ENCODE peak calls at places on chromosome 4, in eight cellular contexts. One of them, this sample, is unnamed.

GRCh38 chr4:109873791-109874514 is 26.0 kb downstream of the LRIT3 start:
- DNase-seq in Karpas-422: no peak
- DNase-seq in nucleus accumbens: no peak
- DNase-seq in endothelial cell: no peak
- DNase-seq in hypothalamus: no peak
- DNase-seq in mucosa of descending colon: no peak
- DNase-seq in GM10248: no peak
- DNase-seq in anterior cingulate cortex: no peak
- DNase-seq in this sample: no peak

GRCh38 chr4:13733817-13734216 is 106.3 kb upstream of the BOD1L1 start:
- DNase-seq in Karpas-422: no peak
- DNase-seq in nucleus accumbens: no peak
- DNase-seq in endothelial cell: no peak
- DNase-seq in hypothalamus: no peak
- DNase-seq in mucosa of descending colon: no peak
- DNase-seq in GM10248: no peak
- DNase-seq in anterior cingulate cortex: no peak
- DNase-seq in this sample: no peak

GRCh38 chr4:155666701-155667537 is at the start of gene GUCY1A1:
- DNase-seq in Karpas-422: no peak
- DNase-seq in nucleus accumbens: peak; percentile 24
- DNase-seq in endothelial cell: peak; percentile 26
- DNase-seq in hypothalamus: peak; percentile 22
- DNase-seq in mucosa of descending colon: peak; percentile 24
- DNase-seq in GM10248: peak; percentile 54
- DNase-seq in anterior cingulate cortex: peak; percentile 40
- DNase-seq in this sample: peak; percentile 63

GRCh38 chr4:3384771-3385701 is 56.7 kb upstream of the HGFAC start:
- DNase-seq in Karpas-422: no peak
- DNase-seq in nucleus accumbens: no peak
- DNase-seq in endothelial cell: no peak
- DNase-seq in hypothalamus: no peak
- DNase-seq in mucosa of descending colon: peak; percentile 55
- DNase-seq in GM10248: no peak
- DNase-seq in anterior cingulate cortex: no peak
- DNase-seq in this sample: no peak

GRCh38 chr4:41852229-41852628 is 83.0 kb upstream of the TMEM33 start:
- DNase-seq in Karpas-422: no peak
- DNase-seq in nucleus accumbens: no peak
- DNase-seq in endothelial cell: no peak
- DNase-seq in hypothalamus: no peak
- DNase-seq in mucosa of descending colon: no peak
- DNase-seq in GM10248: no peak
- DNase-seq in anterior cingulate cortex: no peak
- DNase-seq in this sample: no peak

GRCh38 chr4:154471924-154472323 is 19.7 kb downstream of the DCHS2 start:
- DNase-seq in Karpas-422: no peak
- DNase-seq in nucleus accumbens: no peak
- DNase-seq in endothelial cell: no peak
- DNase-seq in hypothalamus: no peak
- DNase-seq in mucosa of descending colon: no peak
- DNase-seq in GM10248: peak; percentile 24
- DNase-seq in anterior cingulate cortex: no peak
- DNase-seq in this sample: no peak

GRCh38 chr4:140158234-140159030 is 4.4 kb upstream of the MAML3 start:
- DNase-seq in Karpas-422: peak; percentile 91
- DNase-seq in nucleus accumbens: no peak
- DNase-seq in endothelial cell: no peak
- DNase-seq in hypothalamus: no peak
- DNase-seq in mucosa of descending colon: peak; percentile 79
- DNase-seq in GM10248: no peak
- DNase-seq in anterior cingulate cortex: no peak
- DNase-seq in this sample: no peak

GRCh38 chr4:61468091-61468720 is 268.1 kb downstream of the ADGRL3 start:
- DNase-seq in Karpas-422: no peak
- DNase-seq in nucleus accumbens: no peak
- DNase-seq in endothelial cell: no peak
- DNase-seq in hypothalamus: no peak
- DNase-seq in mucosa of descending colon: no peak
- DNase-seq in GM10248: no peak
- DNase-seq in anterior cingulate cortex: no peak
- DNase-seq in this sample: no peak

GRCh38 chr4:126495163-126495752 is 1137.5 kb upstream of the INTU start:
- DNase-seq in Karpas-422: no peak
- DNase-seq in nucleus accumbens: no peak
- DNase-seq in endothelial cell: no peak
- DNase-seq in hypothalamus: no peak
- DNase-seq in mucosa of descending colon: no peak
- DNase-seq in GM10248: no peak
- DNase-seq in anterior cingulate cortex: no peak
- DNase-seq in this sample: no peak

GRCh38 chr4:48779095-48779997 is 733 bp downstream of the FRYL start:
- DNase-seq in Karpas-422: peak; percentile 87
- DNase-seq in nucleus accumbens: peak; percentile 64
- DNase-seq in endothelial cell: peak; percentile 73
- DNase-seq in hypothalamus: peak; percentile 51
- DNase-seq in mucosa of descending colon: peak; percentile 57
- DNase-seq in GM10248: peak; percentile 71
- DNase-seq in anterior cingulate cortex: peak; percentile 53
- DNase-seq in this sample: peak; percentile 40

GRCh38 chr4:185421366-185422124 is 4.2 kb downstream of the UFSP2 start:
- DNase-seq in Karpas-422: no peak
- DNase-seq in nucleus accumbens: no peak
- DNase-seq in endothelial cell: no peak
- DNase-seq in hypothalamus: no peak
- DNase-seq in mucosa of descending colon: no peak
- DNase-seq in GM10248: no peak
- DNase-seq in anterior cingulate cortex: no peak
- DNase-seq in this sample: no peak

GRCh38 chr4:129344058-129344457 is 248.1 kb downstream of the C4orf33 start:
- DNase-seq in Karpas-422: peak; percentile 90
- DNase-seq in nucleus accumbens: no peak
- DNase-seq in endothelial cell: peak; percentile 32
- DNase-seq in hypothalamus: no peak
- DNase-seq in mucosa of descending colon: peak; percentile 67
- DNase-seq in GM10248: peak; percentile 15
- DNase-seq in anterior cingulate cortex: no peak
- DNase-seq in this sample: no peak

GRCh38 chr4:38667005-38667771 is 3.2 kb downstream of the KLF3 start:
- DNase-seq in Karpas-422: peak; percentile 38
- DNase-seq in nucleus accumbens: peak; percentile 43
- DNase-seq in endothelial cell: peak; percentile 67
- DNase-seq in hypothalamus: no peak
- DNase-seq in mucosa of descending colon: peak; percentile 91
- DNase-seq in GM10248: peak; percentile 33
- DNase-seq in anterior cingulate cortex: peak; percentile 42
- DNase-seq in this sample: peak; percentile 93

GRCh38 chr4:53638919-53639318 is 47.6 kb upstream of the LNX1 start:
- DNase-seq in Karpas-422: peak; percentile 19
- DNase-seq in nucleus accumbens: no peak
- DNase-seq in endothelial cell: no peak
- DNase-seq in hypothalamus: no peak
- DNase-seq in mucosa of descending colon: no peak
- DNase-seq in GM10248: no peak
- DNase-seq in anterior cingulate cortex: no peak
- DNase-seq in this sample: no peak

GRCh38 chr4:134327274-134328122 is 125.9 kb upstream of the PABPC4L start:
- DNase-seq in Karpas-422: no peak
- DNase-seq in nucleus accumbens: no peak
- DNase-seq in endothelial cell: no peak
- DNase-seq in hypothalamus: no peak
- DNase-seq in mucosa of descending colon: no peak
- DNase-seq in GM10248: no peak
- DNase-seq in anterior cingulate cortex: no peak
- DNase-seq in this sample: no peak

GRCh38 chr4:69970071-69970470 is 4.5 kb upstream of the CSN2 start:
- DNase-seq in Karpas-422: no peak
- DNase-seq in nucleus accumbens: no peak
- DNase-seq in endothelial cell: no peak
- DNase-seq in hypothalamus: no peak
- DNase-seq in mucosa of descending colon: no peak
- DNase-seq in GM10248: no peak
- DNase-seq in anterior cingulate cortex: no peak
- DNase-seq in this sample: no peak

GRCh38 chr4:17809667-17810066 is 890 bp downstream of the DCAF16 start:
- DNase-seq in Karpas-422: peak; percentile 57
- DNase-seq in nucleus accumbens: no peak
- DNase-seq in endothelial cell: no peak
- DNase-seq in hypothalamus: no peak
- DNase-seq in mucosa of descending colon: no peak
- DNase-seq in GM10248: no peak
- DNase-seq in anterior cingulate cortex: no peak
- DNase-seq in this sample: no peak

GRCh38 chr4:25223770-25224375 is 10.0 kb upstream of the PI4K2B start:
- DNase-seq in Karpas-422: peak; percentile 74
- DNase-seq in nucleus accumbens: no peak
- DNase-seq in endothelial cell: peak; percentile 33
- DNase-seq in hypothalamus: no peak
- DNase-seq in mucosa of descending colon: peak; percentile 56
- DNase-seq in GM10248: no peak
- DNase-seq in anterior cingulate cortex: no peak
- DNase-seq in this sample: peak; percentile 46

GRCh38 chr4:14178421-14178820 is 550.9 kb upstream of the BOD1L1 start:
- DNase-seq in Karpas-422: no peak
- DNase-seq in nucleus accumbens: no peak
- DNase-seq in endothelial cell: no peak
- DNase-seq in hypothalamus: no peak
- DNase-seq in mucosa of descending colon: no peak
- DNase-seq in GM10248: no peak
- DNase-seq in anterior cingulate cortex: no peak
- DNase-seq in this sample: no peak

GRCh38 chr4:1400191-1400805 is 5.9 kb downstream of the NKX1-1 start:
- DNase-seq in Karpas-422: no peak
- DNase-seq in nucleus accumbens: no peak
- DNase-seq in endothelial cell: no peak
- DNase-seq in hypothalamus: no peak
- DNase-seq in mucosa of descending colon: no peak
- DNase-seq in GM10248: no peak
- DNase-seq in anterior cingulate cortex: no peak
- DNase-seq in this sample: no peak

GRCh38 chr4:158161561-158162354 is 11.1 kb downstream of the GASK1B start:
- DNase-seq in Karpas-422: no peak
- DNase-seq in nucleus accumbens: no peak
- DNase-seq in endothelial cell: no peak
- DNase-seq in hypothalamus: no peak
- DNase-seq in mucosa of descending colon: peak; percentile 21
- DNase-seq in GM10248: no peak
- DNase-seq in anterior cingulate cortex: no peak
- DNase-seq in this sample: no peak

GRCh38 chr4:173192375-173193162 is 24.0 kb downstream of the GALNT7 start:
- DNase-seq in Karpas-422: peak; percentile 48
- DNase-seq in nucleus accumbens: no peak
- DNase-seq in endothelial cell: no peak
- DNase-seq in hypothalamus: no peak
- DNase-seq in mucosa of descending colon: no peak
- DNase-seq in GM10248: no peak
- DNase-seq in anterior cingulate cortex: no peak
- DNase-seq in this sample: no peak

GRCh38 chr4:86401826-86402225 is 42.0 kb upstream of the MAPK10 start:
- DNase-seq in Karpas-422: no peak
- DNase-seq in nucleus accumbens: no peak
- DNase-seq in endothelial cell: no peak
- DNase-seq in hypothalamus: no peak
- DNase-seq in mucosa of descending colon: no peak
- DNase-seq in GM10248: no peak
- DNase-seq in anterior cingulate cortex: no peak
- DNase-seq in this sample: no peak

GRCh38 chr4:40199999-40200880 is 3.4 kb downstream of the RHOH start:
- DNase-seq in Karpas-422: peak; percentile 88
- DNase-seq in nucleus accumbens: no peak
- DNase-seq in endothelial cell: no peak
- DNase-seq in hypothalamus: no peak
- DNase-seq in mucosa of descending colon: peak; percentile 56
- DNase-seq in GM10248: peak; percentile 43
- DNase-seq in anterior cingulate cortex: no peak
- DNase-seq in this sample: no peak

GRCh38 chr4:61202638-61203495 is 2.7 kb downstream of the ADGRL3 start:
- DNase-seq in Karpas-422: no peak
- DNase-seq in nucleus accumbens: no peak
- DNase-seq in endothelial cell: peak; percentile 22
- DNase-seq in hypothalamus: peak; percentile 51
- DNase-seq in mucosa of descending colon: peak; percentile 2
- DNase-seq in GM10248: peak; percentile 8
- DNase-seq in anterior cingulate cortex: peak; percentile 27
- DNase-seq in this sample: peak; percentile 51

GRCh38 chr4:142402925-142403324 is 443.2 kb downstream of the INPP4B start:
- DNase-seq in Karpas-422: no peak
- DNase-seq in nucleus accumbens: no peak
- DNase-seq in endothelial cell: no peak
- DNase-seq in hypothalamus: no peak
- DNase-seq in mucosa of descending colon: no peak
- DNase-seq in GM10248: no peak
- DNase-seq in anterior cingulate cortex: no peak
- DNase-seq in this sample: no peak

GRCh38 chr4:139833131-139833930 is 167.7 kb downstream of the MGST2 start:
- DNase-seq in Karpas-422: no peak
- DNase-seq in nucleus accumbens: no peak
- DNase-seq in endothelial cell: no peak
- DNase-seq in hypothalamus: no peak
- DNase-seq in mucosa of descending colon: no peak
- DNase-seq in GM10248: no peak
- DNase-seq in anterior cingulate cortex: no peak
- DNase-seq in this sample: peak; percentile 58

GRCh38 chr4:71338846-71339593 is at the start of gene SLC4A4:
- DNase-seq in Karpas-422: no peak
- DNase-seq in nucleus accumbens: no peak
- DNase-seq in endothelial cell: no peak
- DNase-seq in hypothalamus: no peak
- DNase-seq in mucosa of descending colon: no peak
- DNase-seq in GM10248: peak; percentile 73
- DNase-seq in anterior cingulate cortex: no peak
- DNase-seq in this sample: no peak